ENCODE peak calls at places on chromosomes 5 and 9, in nine cellular contexts. P is activated T-cell treated with anti-CD3 and anti-CD28 coated beads for 48 hours, O is NCI-H524 treated with DMSO at 0.1 percent for 48 hours, V is pulmonary artery endothelial cell, U is MCF 10A, G is ACHN, F is T-helper 9 cell, M is kidney glomerular epithelial cell, E is GM03348. X is an unnamed sample.

GRCh38 chr9:134554750-134555655 is 86.6 kb upstream of the COL5A1 start:
- DNase-seq in P (no peak), U (no peak), M (peak; percentile 65), E (peak; percentile 80), F (no peak), O (no peak), V (no peak), G (no peak), X (no peak)

GRCh38 chr9:4366649-4367330 is 66.9 kb upstream of the GLIS3 start:
- DNase-seq in V (peak; percentile 27), O (no peak), E (peak; percentile 71), P (peak; percentile 23), G (peak; percentile 60), F (peak; percentile 3), M (peak; percentile 61), U (peak; percentile 52), X (peak; percentile 74)

GRCh38 chr9:33620738-33621439 is 96.8 kb downstream of the ANKRD18B start:
- DNase-seq in G (peak; percentile 29), V (no peak), E (peak; percentile 78), U (peak; percentile 87), O (no peak), P (no peak), M (peak; percentile 67), F (no peak), X (peak; percentile 62)

GRCh38 chr5:141392429-141393198 is at the start of gene PCDHGA8:
- DNase-seq in U (peak; percentile 23), G (no peak), E (peak; percentile 15), P (no peak), M (no peak), O (no peak), V (no peak), F (no peak), X (no peak)

GRCh38 chr5:116395708-116396203 is 178.9 kb downstream of the SEMA6A start:
- DNase-seq in M (no peak), V (no peak), O (no peak), E (no peak), P (no peak), U (no peak), G (no peak), F (no peak), X (no peak)

GRCh38 chr5:115831163-115831768 is 10.1 kb downstream of the ATG12 start:
- DNase-seq in E (peak; percentile 47), U (peak; percentile 63), P (no peak), O (no peak), M (peak; percentile 18), V (no peak), F (no peak), G (peak; percentile 49), X (peak; percentile 66)

GRCh38 chr5:132138260-132138659 is 64.7 kb downstream of the CSF2 start:
- DNase-seq in V (no peak), O (no peak), M (no peak), E (peak; percentile 9), U (peak; percentile 11), G (no peak), P (no peak), F (no peak), X (no peak)

GRCh38 chr5:106093149-106093548 is 1577.6 kb downstream of the EFNA5 start:
- DNase-seq in E (no peak), G (no peak), P (no peak), F (no peak), M (no peak), U (peak; percentile 19), V (no peak), O (no peak), X (no peak)

GRCh38 chr9:89311346-89312153 is 555 bp downstream of the CKS2 start:
- DNase-seq in V (no peak), P (no peak), M (no peak), E (no peak), G (peak; percentile 17), U (peak; percentile 20), O (no peak), F (peak; percentile 6), X (no peak)

GRCh38 chr9:124474151-124474550 is 23.9 kb downstream of the ADGRD2 start:
- DNase-seq in U (no peak), O (no peak), G (no peak), F (no peak), M (no peak), E (no peak), V (no peak), P (no peak), X (no peak)

GRCh38 chr5:31824886-31825774 is 186.2 kb downstream of the PDZD2 start:
- DNase-seq in U (peak; percentile 76), P (no peak), O (peak; percentile 33), E (peak; percentile 66), F (no peak), V (peak; percentile 13), G (peak; percentile 57), M (peak; percentile 29), X (peak; percentile 90)

GRCh38 chr9:74821636-74822035 is 66.1 kb downstream of the TRPM6 start:
- DNase-seq in U (no peak), O (no peak), G (no peak), M (no peak), E (no peak), F (no peak), P (no peak), V (no peak), X (no peak)

GRCh38 chr9:99369327-99369722 is 147.2 kb downstream of the SEC61B start:
- DNase-seq in G (no peak), P (no peak), M (no peak), E (no peak), V (no peak), O (no peak), U (no peak), F (no peak), X (no peak)

GRCh38 chr5:139574641-139575312 is 13.6 kb downstream of the UBE2D2 start:
- DNase-seq in E (peak; percentile 54), O (no peak), V (no peak), P (no peak), M (peak; percentile 10), G (peak; percentile 45), F (no peak), U (peak; percentile 70), X (peak; percentile 60)

GRCh38 chr9:136974834-136975535 is 2.3 kb upstream of the PTGDS start:
- DNase-seq in E (no peak), U (peak; percentile 30), M (no peak), F (no peak), O (no peak), G (no peak), V (no peak), P (no peak), X (peak; percentile 5)

GRCh38 chr9:33787839-33788238 is 7.5 kb upstream of the PRSS3 start:
- DNase-seq in E (no peak), O (no peak), F (no peak), G (no peak), M (no peak), P (no peak), V (no peak), U (no peak), X (no peak)

GRCh38 chr5:35861718-35862117 is 5.0 kb downstream of the IL7R start:
- DNase-seq in M (peak; percentile 7), E (no peak), V (no peak), F (no peak), P (no peak), U (no peak), O (no peak), G (no peak), X (peak; percentile 6)

GRCh38 chr5:173324115-173325001 is 3.9 kb downstream of the STC2 start:
- DNase-seq in P (no peak), E (peak; percentile 89), M (no peak), U (no peak), G (no peak), V (peak; percentile 53), F (no peak), O (peak; percentile 86), X (no peak)

GRCh38 chr9:93302586-93303257 is 118.8 kb downstream of the WNK2 start:
- DNase-seq in U (peak; percentile 69), G (peak; percentile 54), F (peak; percentile 32), P (peak; percentile 45), M (peak; percentile 13), V (peak; percentile 41), O (peak; percentile 32), E (peak; percentile 77), X (peak; percentile 64)

GRCh38 chr5:168093200-168093930 is 198.1 kb upstream of the WWC1 start:
- DNase-seq in F (no peak), P (no peak), M (no peak), E (peak; percentile 12), O (no peak), U (no peak), V (no peak), G (no peak), X (no peak)

GRCh38 chr5:151156732-151157402 is 712 bp downstream of the ANXA6 start:
- DNase-seq in E (peak; percentile 47), O (no peak), V (no peak), G (no peak), F (peak; percentile 18), U (no peak), P (no peak), M (no peak), X (no peak)

GRCh38 chr5:138469540-138470321 is 4.5 kb downstream of the EGR1 start:
- DNase-seq in M (peak; percentile 59), P (no peak), E (peak; percentile 47), U (peak; percentile 78), O (no peak), V (peak; percentile 41), G (peak; percentile 85), F (no peak), X (no peak)

GRCh38 chr9:82783045-82783444 is 279.9 kb downstream of the RASEF start:
- DNase-seq in V (no peak), F (no peak), E (no peak), U (no peak), G (no peak), O (no peak), P (no peak), M (no peak), X (no peak)

GRCh38 chr9:7358876-7359275 is 440.7 kb downstream of the DMAC1 start:
- DNase-seq in O (no peak), U (no peak), P (no peak), M (no peak), G (no peak), E (no peak), F (no peak), V (no peak), X (no peak)

GRCh38 chr9:105879181-105879580 is 184.8 kb downstream of the TMEM38B start:
- DNase-seq in E (no peak), U (no peak), M (no peak), O (no peak), V (no peak), G (no peak), P (no peak), F (no peak), X (no peak)

GRCh38 chr9:91378695-91379127 is 17.0 kb upstream of the AUH start:
- DNase-seq in O (no peak), U (no peak), M (no peak), F (no peak), V (peak; percentile 85), G (no peak), P (no peak), E (peak; percentile 25), X (no peak)

GRCh38 chr5:156148307-156148706 is 178.7 kb upstream of the SGCD start:
- DNase-seq in U (no peak), P (no peak), G (no peak), F (no peak), V (no peak), E (no peak), O (no peak), M (no peak), X (no peak)

GRCh38 chr9:129398101-129398795 is 220.2 kb upstream of the IER5L start:
- DNase-seq in E (no peak), V (no peak), P (no peak), O (no peak), M (no peak), U (no peak), G (no peak), F (no peak), X (no peak)